ENCODE peak calls at places on chromosomes 11 and 22, in seven cellular contexts. K is esophagus squamous epithelium, V is spleen, I is heart left ventricle, Y is right lobe of liver, B is adrenal gland, U is prostate gland. D is an unnamed sample.

GRCh38 chr22:37267128-37267587 is 15.2 kb upstream of the CYTH4 start:
- DNase-seq in I (peak; percentile 56), Y (peak; percentile 65), U (no peak), B (peak; percentile 39), K (no peak), V (peak; percentile 93), D (no peak)

GRCh38 chr22:31089101-31090100 is 8.3 kb downstream of the SMTN start:
- DNase-seq in U (no peak), K (no peak), B (peak; percentile 74), Y (no peak), I (peak; percentile 66), V (peak; percentile 87), D (peak; percentile 71)

GRCh38 chr11:128890543-128891409 is at the start of gene KCNJ5:
- DNase-seq in Y (peak; percentile 57), B (peak; percentile 63), I (peak; percentile 56), V (no peak), U (peak; percentile 16), K (no peak), D (peak; percentile 44)

GRCh38 chr11:121236115-121237001 is 56.2 kb upstream of the SC5D start:
- DNase-seq in U (no peak), I (no peak), V (no peak), K (no peak), B (no peak), Y (no peak), D (no peak)

GRCh38 chr11:11213117-11213516 is 139.9 kb downstream of the CSNK2A3 start:
- DNase-seq in U (no peak), I (no peak), V (no peak), Y (no peak), B (no peak), K (no peak), D (no peak)

GRCh38 chr11:43573233-43573632 is 107.3 kb upstream of the HSD17B12 start:
- DNase-seq in Y (no peak), B (peak; percentile 35), V (no peak), K (no peak), U (no peak), I (no peak), D (no peak)

GRCh38 chr11:78313181-78313788 is 104.3 kb downstream of the GAB2 start:
- DNase-seq in Y (no peak), K (no peak), B (peak; percentile 51), I (no peak), V (no peak), U (no peak), D (no peak)

GRCh38 chr11:11979487-11980117 is 28.8 kb downstream of the DKK3 start:
- DNase-seq in Y (no peak), K (no peak), B (no peak), V (no peak), I (peak; percentile 77), U (no peak), D (no peak)

GRCh38 chr22:36571991-36572390 is 43.0 kb upstream of the EIF3D start:
- DNase-seq in B (no peak), V (no peak), I (no peak), Y (no peak), K (no peak), U (no peak), D (no peak)

GRCh38 chr22:19291218-19291579 is 320 bp downstream of the CLTCL1 start:
- DNase-seq in Y (peak; percentile 58), K (no peak), B (peak; percentile 60), I (peak; percentile 46), U (peak; percentile 8), V (no peak), D (peak; percentile 54)

GRCh38 chr11:111798279-111798678 is 32.1 kb upstream of the PPP2R1B start:
- DNase-seq in U (no peak), V (no peak), I (no peak), B (no peak), K (no peak), Y (no peak), D (no peak)

GRCh38 chr11:30210357-30210756 is 20.5 kb upstream of the FSHB start:
- DNase-seq in I (no peak), V (no peak), Y (no peak), K (no peak), B (no peak), U (no peak), D (no peak)

GRCh38 chr11:44611687-44612437 is 46.4 kb downstream of the CD82 start:
- DNase-seq in Y (no peak), B (no peak), K (no peak), V (peak; percentile 90), I (no peak), U (no peak), D (no peak)

GRCh38 chr22:39152511-39153219 is at the start of gene CBX7:
- DNase-seq in K (peak; percentile 67), U (peak; percentile 93), V (peak; percentile 99), Y (peak; percentile 96), I (peak; percentile 97), B (peak; percentile 96), D (peak; percentile 96)

GRCh38 chr11:9219572-9219971 is 45.6 kb downstream of the DENND5A start:
- DNase-seq in V (no peak), I (no peak), B (peak; percentile 40), U (no peak), K (no peak), Y (no peak), D (peak; percentile 24)

GRCh38 chr11:19472679-19473078 is 231.9 kb upstream of the E2F8 start:
- DNase-seq in I (no peak), B (no peak), V (no peak), Y (no peak), K (no peak), U (no peak), D (no peak)

GRCh38 chr11:33463059-33463458 is 205.9 kb downstream of the HIPK3 start:
- DNase-seq in I (no peak), B (no peak), V (no peak), Y (no peak), K (no peak), U (no peak), D (no peak)

GRCh38 chr22:36860821-36861659 is at the start of gene NCF4:
- DNase-seq in Y (peak; percentile 69), K (peak; percentile 61), V (peak; percentile 95), B (peak; percentile 79), I (peak; percentile 86), U (peak; percentile 24), D (no peak)

GRCh38 chr11:130216591-130217132 is 57.1 kb downstream of the ST14 start:
- DNase-seq in K (no peak), U (no peak), Y (no peak), I (no peak), V (peak; percentile 49), B (no peak), D (no peak)

DNA sequence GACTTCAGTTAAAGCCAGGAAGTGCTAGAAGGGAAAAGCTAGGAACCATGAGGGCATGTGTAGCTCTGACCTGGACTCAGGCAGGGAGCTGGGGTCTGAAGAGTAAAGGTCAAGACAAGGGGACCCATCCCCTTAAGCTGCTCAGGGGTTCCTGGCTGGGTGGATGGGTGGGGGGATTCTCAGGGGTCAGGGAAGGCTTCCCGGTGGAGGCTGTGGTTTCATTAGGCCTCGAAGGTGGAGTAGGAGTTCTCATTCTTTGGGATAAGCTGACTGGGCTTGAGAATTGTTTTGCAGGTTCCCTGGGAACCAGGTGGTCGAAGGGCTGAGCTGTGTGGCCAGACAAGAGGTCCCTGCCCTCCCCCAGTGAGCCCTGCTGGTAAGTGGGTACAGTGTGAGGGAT is 1.2 kb downstream of the PHETA2 start:
- DNase-seq in I (no peak), Y (no peak), K (no peak), V (peak; percentile 56), B (no peak), U (no peak), D (no peak)
- H3K4me1 ChIP-seq in I (peaks cover 56% of the 10 kb centered on the region), Y (peaks cover 17% of the 10 kb centered on the region), K (peaks cover 71% of the 10 kb centered on the region), V (peaks cover 45% of the 10 kb centered on the region), B (peaks cover 7% of the 10 kb centered on the region), U (peaks cover 16% of the 10 kb centered on the region), D (peaks cover 7% of the 10 kb centered on the region)

DNA sequence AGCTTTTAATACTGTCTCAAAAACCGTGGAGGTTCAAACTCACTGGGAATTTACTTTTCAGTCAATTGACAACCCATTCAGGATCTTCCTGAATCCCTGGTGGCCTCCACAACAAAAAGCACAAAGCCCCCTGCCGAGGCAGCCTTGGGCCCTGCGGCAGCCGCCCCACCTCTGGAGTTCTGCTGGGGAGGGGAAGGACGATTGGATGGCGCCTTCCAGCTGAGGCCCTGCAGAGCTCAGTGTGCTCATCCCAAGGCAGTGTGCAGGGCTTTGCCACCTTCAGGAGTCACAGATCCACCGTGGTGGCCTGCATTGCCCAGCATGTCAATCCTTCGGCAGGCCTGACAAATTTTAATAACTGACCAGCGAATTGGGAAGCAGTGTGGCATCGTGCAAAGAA is 7.4 kb downstream of the ZFTA start:
- DNase-seq in K (no peak), V (no peak), U (no peak), I (no peak), B (no peak), Y (no peak), D (no peak)
- TF ChIP-seq POLR2A in K (no peak), V (no peak), U (no peak), I (no peak), B (no peak), Y (no peak), D (no peak)

DNA sequence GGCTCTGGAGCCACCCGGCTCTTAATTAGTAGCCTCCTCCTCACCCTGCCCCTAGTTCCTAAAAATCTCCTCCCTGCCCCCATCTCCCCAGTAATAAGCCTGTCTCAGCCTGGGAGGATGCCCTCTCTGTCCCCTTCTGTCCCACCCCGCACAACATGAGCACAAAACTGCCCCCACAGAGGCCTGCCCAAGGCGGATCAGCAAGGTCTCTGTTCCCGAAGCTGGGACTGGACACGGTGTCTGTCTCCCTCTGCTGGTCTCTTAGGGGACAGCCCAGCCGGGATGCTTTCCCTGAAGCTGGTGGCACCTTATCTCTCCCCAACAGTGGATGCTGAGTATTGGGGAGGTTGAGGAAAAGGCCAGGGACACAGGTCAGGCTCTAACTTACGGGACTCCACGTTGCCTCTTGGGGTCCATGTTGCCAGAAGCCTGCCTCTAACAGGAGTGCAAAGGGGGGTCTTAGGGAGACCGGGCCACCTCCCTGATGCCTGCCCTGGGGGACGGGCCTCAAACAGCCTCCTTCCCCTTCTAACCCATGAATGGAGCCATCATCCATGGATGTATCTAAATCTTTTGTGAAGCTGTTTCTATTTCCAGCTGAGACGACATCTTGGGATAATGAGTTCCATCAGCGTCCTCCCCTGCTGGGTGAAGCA is 9.2 kb upstream of the RAD9A start:
- DNase-seq in V (peak; percentile 94), Y (peak; percentile 76), I (peak; percentile 81), U (peak; percentile 79), B (peak; percentile 85), K (no peak), D (peak; percentile 87)
- H3K4me1 ChIP-seq in V (peaks cover 22% of the 10 kb centered on the region), Y (no peaks in the 10 kb centered on the region), I (peaks cover 6% of the 10 kb centered on the region), U (peaks cover 3% of the 10 kb centered on the region), B (no peaks in the 10 kb centered on the region), K (peaks cover 65% of the 10 kb centered on the region), D (no peaks in the 10 kb centered on the region)

GRCh38 chr22:24587251-24587650 is 5.6 kb downstream of the LRRC75B start:
- DNase-seq in K (no peak), U (no peak), I (no peak), B (no peak), V (no peak), Y (no peak), D (peak; percentile 21)

GRCh38 chr22:24589518-24590030 is 3.3 kb downstream of the LRRC75B start:
- DNase-seq in Y (no peak), K (no peak), I (no peak), U (no peak), V (no peak), B (no peak), D (peak; percentile 30)

GRCh38 chr22:24588370-24588755 is 4.5 kb downstream of the LRRC75B start:
- DNase-seq in I (peak; percentile 44), B (no peak), K (no peak), V (no peak), Y (no peak), U (peak; percentile 57), D (no peak)

GRCh38 chr22:24587948-24588347 is 4.9 kb downstream of the LRRC75B start:
- DNase-seq in B (no peak), U (no peak), Y (no peak), K (no peak), I (no peak), V (no peak), D (no peak)

GRCh38 chr22:24588756-24589481 is 4.0 kb downstream of the LRRC75B start:
- DNase-seq in B (no peak), V (no peak), K (no peak), I (no peak), U (no peak), Y (no peak), D (no peak)
- TF ChIP-seq POLR2A in B (no peak), V (no peak), K (no peak), I (no peak), U (no peak), Y (no peak), D (no peak)